ENCODE peak calls at places on chromosomes 6 and 20, in nine cellular contexts. B is sigmoid colon, M is HCT116, X is IMR-90, L is Peyer's patch, R is HepG2, I is body of pancreas, W is stomach, K is testis. U is an unnamed sample.

GRCh38 chr6:43223175-43223574 is 6.1 kb downstream of the DNPH1 start:
- DNase-seq in B (peak; percentile 53), L (no peak), M (no peak), W (no peak), R (no peak), I (no peak), K (no peak), X (no peak), U (no peak)

GRCh38 chr6:117920493-117920845 is 13.4 kb downstream of the SLC35F1 start:
- DNase-seq in K (no peak), R (peak; percentile 56), W (no peak), L (no peak), I (no peak), B (no peak), X (no peak), M (no peak), U (no peak)

GRCh38 chr6:107069631-107070548 is 41.9 kb downstream of the MTRES1 start:
- DNase-seq in I (no peak), B (no peak), R (no peak), M (no peak), K (no peak), W (no peak), L (no peak), X (no peak), U (no peak)

GRCh38 chr6:13573669-13574110 is 711 bp upstream of the SIRT5 start:
- DNase-seq in L (peak; percentile 62), I (peak; percentile 48), W (peak; percentile 35), K (peak; percentile 40), B (peak; percentile 68), X (peak; percentile 46), M (peak; percentile 18), R (peak; percentile 29), U (peak; percentile 39)

GRCh38 chr6:55875420-55875819 is at the start of gene BMP5:
- DNase-seq in X (no peak), M (no peak), L (no peak), K (no peak), R (no peak), W (no peak), B (no peak), I (no peak), U (no peak)

GRCh38 chr6:135667694-135668455 is 170.3 kb upstream of the AHI1 start:
- DNase-seq in B (no peak), K (peak; percentile 22), I (no peak), R (no peak), X (peak; percentile 59), W (no peak), M (no peak), L (no peak), U (peak; percentile 37)

GRCh38 chr6:165618241-165618640 is 44.8 kb downstream of the PDE10A start:
- DNase-seq in W (no peak), L (no peak), I (no peak), B (no peak), R (no peak), X (peak; percentile 41), K (no peak), M (no peak), U (no peak)

GRCh38 chr20:58721951-58722371 is 29.4 kb downstream of the NPEPL1 start:
- DNase-seq in W (peak; percentile 25), B (peak; percentile 69), X (no peak), K (peak; percentile 37), I (peak; percentile 8), L (peak; percentile 49), R (no peak), M (no peak), U (no peak)

GRCh38 chr6:6788394-6789020 is 200.0 kb downstream of the LY86 start:
- DNase-seq in R (no peak), M (no peak), K (peak; percentile 63), L (peak; percentile 63), W (peak; percentile 27), X (no peak), B (no peak), I (no peak), U (no peak)

GRCh38 chr20:23541330-23541729 is 27.0 kb downstream of the CST9L start:
- DNase-seq in R (peak; percentile 43), L (no peak), M (no peak), K (no peak), I (no peak), B (no peak), X (no peak), W (no peak), U (no peak)

GRCh38 chr20:63342561-63343459 is 18.3 kb downstream of the CHRNA4 start:
- DNase-seq in L (no peak), M (no peak), K (no peak), R (no peak), X (no peak), W (no peak), B (no peak), I (no peak), U (no peak)

GRCh38 chr20:56872620-56873458 is 243.7 kb downstream of the TFAP2C start:
- DNase-seq in R (no peak), W (no peak), I (no peak), L (no peak), M (no peak), B (no peak), X (no peak), K (no peak), U (no peak)

GRCh38 chr6:95321106-95321505 is 256.2 kb upstream of the MANEA start:
- DNase-seq in X (peak; percentile 30), M (no peak), L (no peak), W (no peak), K (no peak), B (no peak), R (no peak), I (no peak), U (no peak)

GRCh38 chr6:135722182-135722581 is 129.3 kb upstream of the PDE7B start:
- DNase-seq in K (no peak), L (no peak), W (no peak), R (no peak), X (peak; percentile 45), M (no peak), B (no peak), I (no peak), U (no peak)

GRCh38 chr6:24405262-24405661 is 2.5 kb downstream of the MRS2 start:
- DNase-seq in I (no peak), R (no peak), B (no peak), M (no peak), L (no peak), X (no peak), W (no peak), K (no peak), U (no peak)

GRCh38 chr6:24408719-24409410 is 6.1 kb downstream of the MRS2 start:
- DNase-seq in W (no peak), R (no peak), K (no peak), X (no peak), M (no peak), I (no peak), B (no peak), L (no peak), U (no peak)

GRCh38 chr6:24402697-24403500 is at the start of gene MRS2:
- DNase-seq in M (peak; percentile 92), R (peak; percentile 85), K (peak; percentile 91), W (peak; percentile 94), B (peak; percentile 87), L (peak; percentile 95), I (peak; percentile 96), X (peak; percentile 66), U (peak; percentile 80)

GRCh38 chr6:24401458-24401857 is 1.3 kb upstream of the MRS2 start:
- DNase-seq in X (no peak), W (no peak), M (no peak), L (no peak), B (no peak), R (peak; percentile 49), I (no peak), K (no peak), U (no peak)

GRCh38 chr6:24403501-24403824 is 727 bp downstream of the MRS2 start:
- DNase-seq in K (no peak), L (no peak), M (no peak), I (no peak), X (no peak), W (no peak), R (no peak), B (no peak), U (no peak)
- TF ChIP-seq CTCF in K (no peak), L (no peak), M (no peak), I (no peak), X (no peak), W (no peak), R (no peak), B (no peak), U (no peak)

DNA sequence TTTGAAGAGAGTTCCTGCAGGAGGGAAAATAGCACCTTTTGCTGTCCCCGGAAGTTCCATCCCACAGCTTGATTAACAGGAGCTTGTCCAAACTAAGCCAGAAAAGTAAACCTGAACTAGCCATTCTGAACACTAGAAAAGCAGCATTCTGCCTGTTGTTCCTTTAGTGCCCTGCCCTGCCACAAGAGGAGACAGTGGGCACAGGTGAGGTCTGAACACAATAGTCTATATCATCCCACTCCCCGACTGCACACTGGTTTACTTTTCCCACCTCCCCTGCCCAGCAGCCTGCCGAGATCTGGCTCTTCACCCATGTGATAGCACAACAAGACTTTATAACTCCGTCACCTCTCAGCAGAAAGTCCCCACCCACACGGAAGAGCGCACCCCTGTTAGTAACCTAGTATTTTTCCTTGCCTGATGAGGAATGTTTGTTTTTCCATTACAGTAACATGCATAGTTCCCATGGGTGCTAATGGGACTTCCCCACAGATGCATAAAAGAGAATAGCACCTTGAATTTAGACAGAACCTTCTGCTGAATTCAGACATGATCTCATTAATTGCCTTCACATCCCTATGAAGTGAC is 59.7 kb downstream of the TFAP2A start:
- DNase-seq in I (no peak), L (no peak), K (no peak), M (no peak), B (no peak), R (no peak), X (no peak), W (no peak), U (no peak)
- TF ChIP-seq POLR2A in I (no peak), L (no peak), K (no peak), M (no peak), B (no peak), R (no peak), X (no peak), W (no peak), U (no peak)

GRCh38 chr6:105835373-105835772 is 250.8 kb upstream of the PRDM1 start:
- DNase-seq in I (no peak), W (no peak), B (no peak), M (peak; percentile 21), X (peak; percentile 48), L (no peak), K (no peak), R (peak; percentile 31), U (no peak)
- TF ChIP-seq CTCF in I (no peak), W (peak; percentile 13), B (no peak), M (peak; percentile 53), X (peak; percentile 38), L (no peak), K (no peak), R (peak; percentile 37), U (no peak)

DNA sequence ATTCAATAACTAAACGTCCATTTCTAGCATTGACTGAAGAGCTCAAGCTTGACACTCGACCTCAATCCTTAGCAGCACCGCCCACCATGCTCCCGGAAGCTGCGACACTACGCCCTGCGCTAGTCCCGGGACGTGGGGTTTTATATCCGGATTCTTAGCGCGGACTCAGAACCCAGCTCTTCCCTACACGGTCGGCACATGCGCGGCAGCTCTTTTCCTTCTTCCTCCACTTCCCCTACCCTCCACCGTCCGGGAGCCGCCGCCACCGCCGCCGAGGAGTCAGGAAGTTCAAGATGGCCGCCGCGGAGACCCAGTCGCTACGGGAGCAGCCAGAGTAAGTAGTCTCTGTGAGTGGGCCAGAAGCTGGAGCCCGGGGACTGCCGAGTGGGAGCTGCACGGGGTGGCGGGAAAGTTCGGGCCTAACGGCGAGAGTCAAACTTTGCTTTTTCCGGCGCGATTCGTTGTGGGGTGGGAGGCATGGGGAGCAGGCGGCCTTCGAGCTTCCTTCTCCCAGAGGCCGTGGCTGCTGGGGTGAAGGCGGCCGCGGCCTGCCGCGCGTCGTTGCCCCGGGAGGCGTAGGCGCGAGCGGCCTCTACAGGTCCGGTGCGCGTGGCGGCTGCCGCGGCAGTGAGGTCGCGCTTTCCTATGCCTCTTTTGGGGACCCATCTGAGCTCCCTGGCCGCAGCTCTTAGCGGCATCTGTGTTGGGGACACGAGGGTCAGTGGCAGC is 57.6 kb downstream of the FAM217A start:
- DNase-seq in R (peak; percentile 98), I (peak; percentile 95), K (peak; percentile 98), X (peak; percentile 96), M (peak; percentile 95), W (peak; percentile 96), B (peak; percentile 98), L (peak; percentile 97), U (peak; percentile 94)
- TF ChIP-seq POLR2A in R (peak; percentile 85), I (peak; percentile 93), K (no peak), X (peak; percentile 86), M (peak; percentile 94), W (peak; percentile 67), B (peak; percentile 52), L (peak; percentile 84), U (peak; percentile 81)